ENCODE peak calls at places on chromosomes 2 and 18, in four cellular contexts. E, F, P and L are unnamed samples.
A peak's percentile ranks its signal among the peaks of the same experiment; 100 is the strongest.

GRCh38 chr18:38539373-38539772 is 973.8 kb upstream of the CELF4 start:
- DNase-seq in P (no peak), F (no peak), E (no peak), L (no peak)

GRCh38 chr18:48711651-48712486 is 173.0 kb downstream of the CTIF start:
- DNase-seq in E (peak; percentile 20), F (peak; percentile 39), P (no peak), L (peak; percentile 50)

GRCh38 chr18:32372381-32373061 is 98.2 kb downstream of the GAREM1 start:
- DNase-seq in E (peak; percentile 8), P (no peak), F (no peak), L (no peak)

GRCh38 chr18:70490008-70490933 is 201.4 kb downstream of the SOCS6 start:
- DNase-seq in E (no peak), F (peak; percentile 92), P (no peak), L (peak; percentile 34)

GRCh38 chr2:178208817-178209216 is 14.5 kb downstream of the OSBPL6 start:
- DNase-seq in P (no peak), E (no peak), F (no peak), L (no peak)

GRCh38 chr2:45646289-45646688 is 5.2 kb upstream of the PRKCE start:
- DNase-seq in P (no peak), E (no peak), F (no peak), L (no peak)

GRCh38 chr2:119659601-119660342 is 19.2 kb upstream of the TMEM177 start:
- DNase-seq in F (peak; percentile 66), E (no peak), P (no peak), L (no peak)

GRCh38 chr2:29238497-29238896 is 123.3 kb downstream of the CLIP4 start:
- DNase-seq in E (peak; percentile 84), P (no peak), F (peak; percentile 42), L (peak; percentile 22)

GRCh38 chr18:22052405-22053105 is 116.8 kb upstream of the GATA6 start:
- DNase-seq in E (no peak), P (no peak), F (no peak), L (no peak)

GRCh38 chr2:206799083-206799482 is 33.7 kb downstream of the FASTKD2 start:
- DNase-seq in E (no peak), F (peak; percentile 74), P (no peak), L (no peak)

GRCh38 chr2:232505805-232506360 is 14.3 kb upstream of the PRSS56 start:
- DNase-seq in P (no peak), F (no peak), E (no peak), L (no peak)

GRCh38 chr2:67215214-67215613 is 181.9 kb upstream of the ETAA1 start:
- DNase-seq in F (peak; percentile 18), E (peak; percentile 6), P (no peak), L (peak; percentile 35)

GRCh38 chr18:74446631-74447403 is 10.3 kb downstream of the DIPK1C start:
- DNase-seq in F (no peak), P (no peak), E (no peak), L (no peak)

GRCh38 chr18:63518178-63519012 is 23.8 kb upstream of the SERPINB12 start:
- DNase-seq in P (peak; percentile 16), E (peak; percentile 12), F (peak; percentile 83), L (peak; percentile 36)

GRCh38 chr2:84963692-84964405 is 7.1 kb upstream of the KCMF1 start:
- DNase-seq in P (no peak), F (peak; percentile 81), E (no peak), L (no peak)

GRCh38 chr2:27889774-27890145 is 427 bp downstream of the RBKS start:
- DNase-seq in F (no peak), P (no peak), E (peak; percentile 22), L (no peak)

GRCh38 chr2:229273384-229274338 is 2.6 kb upstream of the PID1 start:
- DNase-seq in E (peak; percentile 69), F (peak; percentile 54), P (peak; percentile 11), L (peak; percentile 20)

GRCh38 chr2:65920659-65921058 is 488.3 kb upstream of the SPRED2 start:
- DNase-seq in P (no peak), F (no peak), E (no peak), L (no peak)

GRCh38 chr2:190023860-190024259 is 38.7 kb downstream of the MSTN start:
- DNase-seq in F (peak; percentile 71), E (peak; percentile 13), P (no peak), L (peak; percentile 6)

GRCh38 chr2:45441571-45441970 is 169.5 kb downstream of the SRBD1 start:
- DNase-seq in F (no peak), E (no peak), P (no peak), L (no peak)

GRCh38 chr2:13537771-13538349 is 821.1 kb downstream of the TRIB2 start:
- DNase-seq in E (no peak), F (no peak), P (no peak), L (no peak)

GRCh38 chr2:234329202-234329930 is 167.5 kb downstream of the ARL4C start:
- DNase-seq in P (no peak), E (no peak), F (no peak), L (no peak)

GRCh38 chr2:43542285-43542933 is 53.4 kb downstream of the THADA start:
- DNase-seq in E (peak; percentile 28), F (peak; percentile 63), P (no peak), L (peak; percentile 29)

GRCh38 chr2:30235008-30235655 is 3.8 kb downstream of the LBH start:
- DNase-seq in P (no peak), E (no peak), F (no peak), L (no peak)

GRCh38 chr2:101330253-101330921 is 21.9 kb upstream of the RNF149 start:
- DNase-seq in E (no peak), F (no peak), P (no peak), L (no peak)

GRCh38 chr18:13454363-13455150 is 236.0 kb downstream of the LDLRAD4 start:
- DNase-seq in F (no peak), E (no peak), P (no peak), L (no peak)

GRCh38 chr2:263022-263738 is 652 bp downstream of the SH3YL1 start:
- DNase-seq in F (no peak), P (no peak), E (no peak), L (no peak)

GRCh38 chr2:120740375-120740764 is 4.7 kb downstream of the GLI2 start:
- DNase-seq in E (no peak), P (no peak), F (no peak), L (no peak)

GRCh38 chr2:172102858-172103359 is at the start of gene DLX2:
- DNase-seq in E (peak; percentile 85), P (no peak), F (peak; percentile 93), L (peak; percentile 96)

GRCh38 chr2:11683966-11684365 is 14.0 kb upstream of the NTSR2 start:
- DNase-seq in P (no peak), F (no peak), E (no peak), L (no peak)

GRCh38 chr2:234203135-234203984 is 152.9 kb downstream of the SPP2 start:
- DNase-seq in E (peak; percentile 78), P (no peak), F (no peak), L (no peak)

GRCh38 chr18:48662021-48662661 is 123.3 kb downstream of the CTIF start:
- DNase-seq in F (peak; percentile 88), P (no peak), E (peak; percentile 21), L (no peak)

GRCh38 chr2:61762292-61762691 is 91.6 kb downstream of the FAM161A start:
- DNase-seq in F (no peak), E (no peak), P (peak; percentile 35), L (no peak)

GRCh38 chr2:238462782-238463396 is 36.2 kb downstream of the ASB1 start:
- DNase-seq in E (peak; percentile 22), F (peak; percentile 74), P (peak; percentile 13), L (peak; percentile 41)

GRCh38 chr2:187187521-187187920 is 260.5 kb downstream of the CALCRL start:
- DNase-seq in F (no peak), P (no peak), E (no peak), L (no peak)

GRCh38 chr18:48605408-48605845 is 66.6 kb downstream of the CTIF start:
- DNase-seq in F (peak; percentile 94), E (no peak), P (peak; percentile 23), L (peak; percentile 65)

GRCh38 chr2:10097352-10098148 is 17.3 kb upstream of the CYS1 start:
- DNase-seq in P (no peak), E (peak; percentile 97), F (peak; percentile 58), L (peak; percentile 85)

GRCh38 chr2:64482765-64483504 is 29.0 kb downstream of the LGALSL start:
- DNase-seq in P (no peak), F (no peak), E (no peak), L (no peak)

GRCh38 chr2:19337202-19337601 is 21.2 kb downstream of the OSR1 start:
- DNase-seq in F (no peak), P (no peak), E (no peak), L (no peak)

GRCh38 chr2:68274022-68274421 is 21.7 kb upstream of the PPP3R1 start:
- DNase-seq in P (no peak), E (no peak), F (no peak), L (no peak)
- TF ChIP-seq CTCF in P (no peak), E (no peak), F (no peak), L (no peak)

GRCh38 chr2:39289609-39290008 is 45.8 kb upstream of the CDKL4 start:
- DNase-seq in P (no peak), F (no peak), E (no peak), L (no peak)
- TF ChIP-seq MYC in P (no peak), F (no peak), E (no peak), L (no peak)

DNA sequence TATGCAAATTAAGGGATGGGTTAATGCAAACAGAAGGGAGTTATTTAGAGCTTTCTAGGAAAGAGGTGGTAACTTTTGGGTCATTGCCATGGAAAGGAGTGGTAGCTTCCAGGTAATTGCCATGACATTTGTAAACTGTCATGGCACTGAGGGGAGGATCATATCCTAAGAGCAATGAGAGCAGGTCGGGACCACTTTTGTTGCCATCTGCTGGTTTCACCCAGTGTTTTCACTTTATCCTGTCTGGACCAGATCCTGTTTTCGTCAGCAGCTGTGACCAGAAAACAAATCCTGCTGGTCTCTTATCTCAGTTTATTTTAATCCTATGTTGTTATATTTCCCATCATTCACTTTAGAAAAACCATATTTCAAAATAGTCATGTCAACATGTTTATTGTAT is 874 bp downstream of the C2orf66 start:
- DNase-seq in E (no peak), P (no peak), F (peak; percentile 14), L (no peak)
- TF ChIP-seq CTCF in E (no peak), P (no peak), F (no peak), L (peak; percentile 13)

GRCh38 chr18:78960709-78961108 is 18.9 kb upstream of the SALL3 start:
- DNase-seq in P (no peak), E (no peak), F (no peak), L (no peak)

GRCh38 chr18:78955066-78955465 is 24.6 kb upstream of the SALL3 start:
- DNase-seq in P (no peak), E (no peak), F (peak; percentile 59), L (no peak)

GRCh38 chr18:78962098-78962497 is 17.5 kb upstream of the SALL3 start:
- DNase-seq in E (no peak), P (no peak), F (no peak), L (no peak)

DNA sequence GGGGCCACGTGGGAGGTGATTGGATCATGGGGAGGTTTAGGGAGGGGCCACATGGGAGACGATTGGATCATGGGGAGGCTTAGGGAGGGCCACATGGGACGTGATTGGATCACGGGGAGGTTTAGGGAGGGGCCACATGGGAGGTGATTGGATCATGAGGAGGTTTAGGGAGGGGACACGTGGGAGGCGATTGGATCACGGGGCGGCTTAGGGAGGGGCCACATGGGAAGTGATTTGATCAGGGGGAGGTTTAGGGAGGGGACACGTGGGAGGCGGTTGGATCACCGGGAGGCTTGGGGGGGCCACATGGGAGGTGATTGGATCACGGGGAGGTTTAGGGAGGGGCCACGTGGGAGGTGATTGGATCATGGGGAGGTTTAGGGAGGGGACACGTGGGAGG is 22.5 kb upstream of the SALL3 start:
- DNase-seq in E (no peak), P (no peak), F (no peak), L (peak; percentile 20)
- TF ChIP-seq MYC in E (no peak), P (no peak), F (no peak), L (no peak)